ENCODE peak calls at places on chromosomes 12 and 14, in four cellular contexts. R is B cell, U is neural crest cell, N is HFFc6. Z is an unnamed sample.

GRCh38 chr12:58616618-58617017 is 303.7 kb downstream of the LRIG3 start:
- DNase-seq in U (no peak), N (no peak), R (no peak), Z (no peak)

GRCh38 chr12:92164712-92165111 is 19.1 kb upstream of the BTG1 start:
- DNase-seq in U (no peak), N (no peak), R (no peak), Z (no peak)

GRCh38 chr12:64568313-64568712 is 42.0 kb upstream of the RASSF3 start:
- DNase-seq in U (no peak), N (no peak), R (no peak), Z (no peak)

GRCh38 chr14:93083898-93084297 is 31.8 kb downstream of the ITPK1 start:
- DNase-seq in R (no peak), U (no peak), N (no peak), Z (no peak)

GRCh38 chr14:104640681-104641080 is 36.1 kb upstream of the TMEM179 start:
- DNase-seq in U (no peak), R (no peak), N (no peak), Z (no peak)

GRCh38 chr12:115599251-115599811 is 678.2 kb downstream of the MED13L start:
- DNase-seq in R (no peak), U (no peak), N (no peak), Z (no peak)

GRCh38 chr12:77493311-77493710 is 337.4 kb upstream of the NAV3 start:
- DNase-seq in N (no peak), R (no peak), U (no peak), Z (no peak)

GRCh38 chr14:51789631-51790030 is 70.8 kb upstream of the GNG2 start:
- DNase-seq in R (no peak), U (no peak), N (no peak), Z (no peak)

GRCh38 chr14:66088661-66089060 is 397.5 kb upstream of the CCDC196 start:
- DNase-seq in N (no peak), R (no peak), U (no peak), Z (no peak)

GRCh38 chr12:62627181-62627580 is 160.6 kb downstream of the MON2 start:
- DNase-seq in R (no peak), U (no peak), N (no peak), Z (no peak)

GRCh38 chr12:118164798-118165486 is 29.0 kb downstream of the PEBP1 start:
- DNase-seq in N (peak), R (no peak), U (peak), Z (no peak)

GRCh38 chr14:22660654-22661053 is 16.5 kb upstream of the OR6J1 start:
- DNase-seq in U (no peak), R (no peak), N (no peak), Z (no peak)

GRCh38 chr12:1691123-1692007 is 495 bp downstream of the ADIPOR2 start:
- DNase-seq in R (no peak), U (no peak), N (no peak), Z (peak)

GRCh38 chr14:103522649-103523582 is at the start of gene CKB:
- DNase-seq in R (peak), U (peak), N (no peak), Z (peak)

GRCh38 chr12:102423447-102423846 is 56.9 kb downstream of the IGF1 start:
- DNase-seq in N (no peak), R (no peak), U (no peak), Z (no peak)

GRCh38 chr12:77324763-77325468 is 259.5 kb upstream of the E2F7 start:
- DNase-seq in R (no peak), N (peak), U (peak), Z (peak)

GRCh38 chr12:118498171-118498570 is 121.8 kb downstream of the SUDS3 start:
- DNase-seq in N (peak), R (no peak), U (no peak), Z (no peak)

GRCh38 chr12:30687265-30687986 is 8.2 kb downstream of the IPO8 start:
- DNase-seq in N (no peak), R (no peak), U (no peak), Z (no peak)

GRCh38 chr14:105219753-105220152 is 28.6 kb upstream of the BTBD6 start:
- DNase-seq in N (no peak), R (no peak), U (no peak), Z (no peak)

GRCh38 chr14:34050606-34051005 is 99.7 kb upstream of the EGLN3 start:
- DNase-seq in R (no peak), N (no peak), U (no peak), Z (no peak)

GRCh38 chr12:74890237-74890599 is 319.4 kb downstream of the KCNC2 start:
- DNase-seq in R (no peak), U (no peak), N (peak), Z (peak)

GRCh38 chr12:94263011-94263786 is 114.8 kb downstream of the PLXNC1 start:
- DNase-seq in N (no peak), U (no peak), R (peak), Z (peak)

GRCh38 chr14:22483863-22484593 is 105.0 kb downstream of the DAD1 start:
- DNase-seq in N (no peak), R (no peak), U (no peak), Z (no peak)

GRCh38 chr12:131385313-131386166 is 325.4 kb upstream of the SFSWAP start:
- DNase-seq in U (no peak), N (no peak), R (no peak), Z (no peak)

GRCh38 chr12:53809005-53809404 is 57.2 kb upstream of the CISTR start:
- DNase-seq in R (no peak), U (no peak), N (no peak), Z (no peak)

GRCh38 chr12:53806689-53807088 is 54.9 kb upstream of the CISTR start:
- DNase-seq in N (peak), U (no peak), R (no peak), Z (no peak)

GRCh38 chr12:53805801-53806200 is 54.0 kb upstream of the CISTR start:
- DNase-seq in U (no peak), N (no peak), R (no peak), Z (no peak)

GRCh38 chr12:53808023-53808705 is 56.4 kb upstream of the CISTR start:
- DNase-seq in U (no peak), R (no peak), N (no peak), Z (no peak)

GRCh38 chr12:53807322-53807721 is 55.5 kb upstream of the CISTR start:
- DNase-seq in N (no peak), R (no peak), U (no peak), Z (no peak)
- TF ChIP-seq CTCF in N (no peak), R (no peak), U (no peak), Z (no peak)

DNA sequence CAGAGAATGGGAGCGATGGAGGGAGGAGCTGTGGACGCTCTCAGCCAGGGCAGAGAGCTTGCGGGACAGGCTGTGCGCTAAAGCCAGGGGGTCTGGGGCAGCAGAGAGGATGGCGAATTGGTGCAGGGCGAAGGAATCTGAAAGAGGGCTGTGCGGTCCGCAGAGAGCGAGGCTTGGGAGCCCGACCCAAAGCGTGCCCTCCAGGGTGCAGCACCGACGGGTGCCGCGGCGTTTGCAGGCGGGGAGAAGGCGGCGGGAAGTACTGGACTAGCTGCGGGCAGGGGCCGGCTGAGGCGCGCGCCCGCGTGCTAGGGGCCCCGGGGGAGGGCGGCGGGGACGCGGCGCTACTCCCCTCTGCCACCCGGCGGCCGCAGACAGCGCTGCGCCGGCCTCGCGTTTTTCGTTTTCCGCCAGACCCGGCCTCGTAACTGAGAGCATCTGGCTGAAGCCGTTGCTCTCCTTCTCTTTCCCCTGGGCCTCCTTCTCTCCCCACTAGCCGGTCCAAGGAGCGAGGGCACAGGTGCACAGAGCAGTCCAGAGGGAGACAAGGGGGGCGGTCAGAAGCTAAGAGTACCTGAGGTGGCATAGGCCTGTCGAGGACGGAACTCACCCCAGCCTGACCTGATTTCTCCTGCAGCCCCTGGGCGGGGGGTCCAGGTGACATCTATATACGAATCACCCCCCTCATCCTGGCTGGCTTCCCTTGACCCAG is 24.9 kb downstream of the SLC6A12 start:
- DNase-seq in R (peak), N (peak), U (peak), Z (peak)
- TF ChIP-seq CTCF in R (peak), N (peak), U (peak), Z (peak)

DNA sequence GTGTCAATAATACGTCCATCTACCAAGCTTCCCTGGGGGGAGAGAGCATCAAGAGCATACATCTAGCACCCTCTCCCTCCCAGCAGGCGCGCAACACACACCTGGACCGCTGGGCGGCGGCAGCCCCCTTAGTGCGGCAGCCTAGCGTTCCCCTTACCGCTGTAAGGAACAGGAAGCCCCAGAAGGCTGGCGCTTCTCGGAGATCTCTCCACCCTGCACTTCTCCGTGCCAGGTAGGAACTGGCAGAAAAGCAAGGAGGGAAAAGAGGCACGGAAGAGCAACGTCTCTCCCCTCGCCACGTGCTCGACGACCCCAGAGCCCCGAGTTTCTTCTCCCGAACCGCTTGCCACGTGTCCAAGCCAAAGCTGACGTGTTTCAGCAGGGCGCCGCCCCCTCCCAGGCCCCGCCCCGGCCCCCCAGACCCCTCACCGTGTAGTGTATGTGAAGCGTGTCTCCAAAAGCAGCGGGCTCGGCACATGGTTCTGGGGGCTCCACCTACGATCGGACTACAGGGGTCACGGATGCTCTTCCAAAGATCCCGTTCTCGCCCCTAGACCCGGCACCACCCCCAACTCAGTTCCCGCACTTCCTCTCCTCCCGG is 575 bp downstream of the FKBP11 start:
- DNase-seq in R (peak), N (peak), U (peak), Z (peak)
- TF ChIP-seq CTCF in R (peak), N (peak), U (peak), Z (peak)

GRCh38 chr12:50057000-50057841 is at the start of gene ASIC1:
- DNase-seq in R (peak), U (peak), N (peak), Z (peak)
- TF ChIP-seq CTCF in R (no peak), U (peak), N (peak), Z (no peak)

DNA sequence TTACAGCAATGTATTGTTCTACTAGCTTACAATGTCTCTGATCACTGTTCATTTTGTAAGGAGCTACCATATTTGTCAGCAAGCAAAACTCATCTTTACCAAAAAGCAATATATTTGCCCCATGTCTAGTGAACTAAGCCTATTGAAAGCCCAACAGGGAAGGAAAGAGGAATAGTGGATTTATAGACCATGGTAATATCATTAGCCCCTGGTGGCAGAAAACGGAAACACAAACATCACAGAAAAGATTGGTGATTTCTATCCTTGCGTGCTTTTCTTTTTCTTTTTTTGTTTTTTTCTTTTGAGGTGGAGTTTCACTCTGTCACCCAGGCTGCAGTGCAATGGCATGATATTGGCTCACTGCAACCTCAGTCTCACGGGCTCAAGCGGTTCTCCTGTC is 1562.4 kb upstream of the TMEM132C start:
- DNase-seq in U (no peak), R (no peak), N (no peak), Z (no peak)
- TF ChIP-seq CTCF in U (peak), R (no peak), N (peak), Z (no peak)

GRCh38 chr12:22544038-22544979 is at the start of gene C2CD5:
- DNase-seq in R (peak), N (peak), U (peak), Z (peak)
- TF ChIP-seq CTCF in R (peak), N (peak), U (peak), Z (peak)

DNA sequence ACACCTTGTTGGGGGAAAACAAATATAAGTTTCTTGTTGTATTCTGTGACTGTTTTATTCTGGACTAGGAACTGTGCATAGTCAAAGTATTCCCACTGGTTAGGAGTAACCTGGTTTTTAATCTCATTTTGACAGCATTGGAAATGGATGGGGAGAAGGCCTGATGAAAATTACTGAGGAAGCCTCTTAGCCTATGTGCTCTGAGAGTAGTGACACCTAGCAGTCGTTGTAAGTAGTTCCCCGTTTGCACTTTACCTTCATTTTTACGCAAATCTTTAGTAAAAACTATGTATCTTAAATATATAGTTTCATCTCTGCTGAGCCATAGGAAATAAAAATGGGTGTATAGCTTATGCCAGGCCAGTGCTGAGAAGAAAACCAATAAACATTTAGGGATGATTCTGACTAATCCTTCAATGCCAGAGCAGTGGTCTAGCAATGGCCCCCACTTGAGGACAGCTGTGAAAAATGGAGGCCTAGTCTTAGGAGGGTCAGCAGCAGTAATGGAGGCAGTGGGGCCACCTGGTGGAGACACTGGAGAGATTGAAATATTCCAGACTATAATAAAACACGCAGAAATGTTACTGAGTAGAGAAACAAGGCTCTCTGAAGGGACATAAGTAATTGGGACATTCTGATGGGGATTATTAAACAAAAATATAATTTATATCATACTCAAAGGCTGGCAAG is 133.2 kb upstream of the NOVA1 start:
- DNase-seq in R (no peak), U (peak), N (no peak), Z (no peak)
- TF ChIP-seq CTCF in R (no peak), U (peak), N (peak), Z (no peak)

DNA sequence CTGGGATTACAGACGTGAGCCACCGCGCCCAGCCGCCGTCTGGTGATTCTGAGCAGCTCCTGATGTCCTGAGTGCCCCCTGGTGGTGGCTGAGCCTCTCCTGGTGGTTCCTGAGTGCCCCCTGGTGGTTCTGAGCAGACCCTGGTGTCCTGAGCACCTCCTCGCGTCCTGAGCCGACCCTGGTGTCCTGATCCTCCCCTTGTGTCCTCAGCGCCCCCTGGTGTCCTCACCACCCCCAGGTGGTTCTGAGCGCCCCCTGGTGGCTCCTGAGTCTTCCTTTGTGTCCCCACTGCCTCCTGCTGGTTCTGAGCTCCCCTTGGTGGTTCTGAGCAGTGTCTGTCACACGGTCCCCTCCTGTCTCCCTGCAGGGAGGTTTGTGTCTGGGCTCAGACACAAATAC is 1304.9 kb downstream of the TMEM121 start:
- DNase-seq in U (no peak), N (no peak), R (peak), Z (peak)
- TF ChIP-seq CTCF in U (no peak), N (peak), R (peak), Z (peak)

DNA sequence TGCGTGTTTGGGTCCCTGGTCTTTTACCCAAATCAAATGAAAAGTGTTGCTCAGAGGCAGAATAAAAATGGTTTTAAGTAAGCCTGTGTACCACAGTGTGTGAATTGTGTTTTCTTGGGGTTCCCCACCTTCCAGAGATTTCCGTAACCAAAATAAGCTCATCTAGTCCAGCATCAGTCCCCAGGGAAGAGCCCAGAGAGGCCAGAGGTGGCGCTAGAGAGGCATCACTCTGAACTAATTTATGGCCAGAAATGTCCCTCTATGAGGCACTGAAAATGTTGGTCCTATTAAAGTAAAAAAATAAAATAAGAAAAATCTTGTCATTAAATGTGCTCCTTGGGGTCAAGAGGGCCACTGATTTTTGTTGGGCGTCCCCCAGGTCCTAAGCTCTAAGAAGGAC is 24.9 kb upstream of the PRKAB1 start:
- DNase-seq in R (no peak), U (no peak), N (no peak), Z (no peak)
- TF ChIP-seq CTCF in R (peak), U (peak), N (peak), Z (peak)

DNA sequence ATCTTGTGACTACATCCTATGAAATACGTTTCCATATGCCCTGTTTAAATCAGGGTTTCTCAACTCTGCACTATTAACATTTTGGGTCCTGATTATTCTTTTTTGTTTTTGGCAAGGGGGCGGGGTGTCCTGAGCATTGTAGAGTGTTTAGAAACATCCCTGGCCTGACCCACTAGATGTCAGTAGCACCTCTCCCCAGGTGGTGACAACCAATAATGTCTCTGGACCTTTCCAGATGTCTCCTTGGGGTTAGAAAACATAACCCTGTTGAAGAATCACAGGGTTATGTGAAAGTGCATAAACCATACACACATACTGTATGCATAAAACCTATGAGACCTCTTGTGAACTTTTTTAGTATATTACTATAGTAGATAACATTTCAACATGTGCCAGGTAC is 1.4 kb downstream of the ACAD10 start:
- DNase-seq in U (no peak), R (peak), N (peak), Z (peak)
- TF ChIP-seq CTCF in U (no peak), R (peak), N (peak), Z (peak)